ENCODE peak calls at places on chromosomes 4 and X, in four cellular contexts. V is cardiac muscle cell, L is psoas muscle, A is IMR-90. X is an unnamed sample.

GRCh38 chr4:187478292-187479205 is 517.0 kb upstream of the ZFP42 start:
- DNase-seq in L (no peak), V (peak; percentile 14), A (peak; percentile 95), X (no peak)

GRCh38 chrX:16946361-16946964 is at the start of gene REPS2:
- DNase-seq in V (peak; percentile 96), A (peak; percentile 18), L (peak; percentile 85), X (peak; percentile 8)

GRCh38 chrX:155896512-155896911 is 15.4 kb downstream of the VAMP7 start:
- DNase-seq in V (no peak), L (no peak), A (no peak), X (no peak)

GRCh38 chrX:70960728-70961127 is 29.8 kb upstream of the SLC7A3 start:
- DNase-seq in V (no peak), A (no peak), L (no peak), X (no peak)

GRCh38 chr4:125316391-125316780 is 1.6 kb downstream of the FAT4 start:
- DNase-seq in A (no peak), L (peak; percentile 35), V (peak; percentile 34), X (no peak)

GRCh38 chrX:39984191-39984956 is 113.4 kb downstream of the BCOR start:
- DNase-seq in V (no peak), L (no peak), A (peak; percentile 48), X (no peak)

GRCh38 chr4:65510976-65511375 is 159.3 kb downstream of the EPHA5 start:
- DNase-seq in L (no peak), V (no peak), A (no peak), X (no peak)

GRCh38 chr4:159283697-159284492 is 181.0 kb downstream of the RAPGEF2 start:
- DNase-seq in A (peak; percentile 87), V (no peak), L (no peak), X (no peak)

GRCh38 chrX:67619253-67619652 is 75.4 kb downstream of the AR start:
- DNase-seq in A (peak; percentile 33), L (no peak), V (no peak), X (no peak)

GRCh38 chrX:149540133-149540620 is 635 bp upstream of the EOLA1 start:
- DNase-seq in A (peak; percentile 84), V (peak; percentile 92), L (peak; percentile 93), X (peak; percentile 60)
- H3K4me3 ChIP-seq in A (peak overlapping the region; percentile 79), V (peak overlapping the region; percentile 66), L (peak overlapping the region; percentile 75), X (peak overlapping the region; percentile 75)

GRCh38 chr4:161419822-161420221 is 744.0 kb downstream of the FSTL5 start:
- DNase-seq in A (no peak), V (no peak), L (no peak), X (no peak)
- TF ChIP-seq CTCF in A (no peak), V (no peak), L (no peak), X (no peak)

GRCh38 chr4:11402192-11402591 is 26.5 kb downstream of the HS3ST1 start:
- DNase-seq in L (no peak), A (no peak), V (no peak), X (peak; percentile 53)
- H3K4me3 ChIP-seq in L (no peak overlapping the region), A (no peak overlapping the region), V (no peak overlapping the region), X (no peak overlapping the region)

DNA sequence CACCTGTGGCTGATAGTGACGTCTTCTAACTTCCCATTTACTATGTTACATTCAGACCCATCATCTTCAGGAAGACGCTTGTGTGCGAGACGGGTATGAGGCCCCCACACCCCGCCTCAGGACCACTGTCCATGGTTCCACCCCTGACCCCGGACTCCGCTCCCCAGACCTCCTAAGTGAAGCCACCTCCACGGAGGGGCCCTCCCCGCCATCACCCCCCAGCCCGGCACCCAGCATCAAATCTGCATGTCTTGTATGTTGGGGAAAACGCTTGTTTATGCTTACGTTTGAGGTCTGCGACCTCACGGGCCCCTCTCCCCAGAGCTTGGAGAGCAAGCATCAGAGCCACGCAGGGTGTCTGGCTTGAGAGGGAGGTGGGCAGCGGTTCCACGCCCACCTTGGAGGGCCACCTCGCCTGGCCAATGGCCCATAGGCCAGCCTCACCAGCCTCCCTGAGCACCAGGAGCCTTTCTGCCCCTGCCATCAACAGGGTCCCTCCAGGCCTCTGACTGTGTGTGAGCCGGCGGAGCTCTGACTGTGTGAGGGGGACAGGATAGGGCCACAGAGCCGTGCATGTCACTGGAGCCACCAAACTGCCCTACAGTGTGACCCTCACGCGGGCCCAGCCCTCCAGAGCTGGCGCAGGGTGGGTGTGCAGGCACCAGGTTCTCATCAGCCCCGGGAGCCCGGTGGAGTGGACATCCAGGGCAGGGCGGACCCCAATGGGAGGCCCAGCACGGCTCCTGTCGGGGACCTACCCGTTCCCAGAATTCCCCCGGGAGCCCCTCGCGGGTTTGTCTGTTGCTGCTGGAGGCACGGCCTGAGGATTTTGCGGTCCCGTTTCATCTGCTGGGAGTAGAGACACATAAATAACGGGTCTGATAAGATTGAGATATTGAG is 88.4 kb upstream of the NKX1-1 start:
- DNase-seq in A (no peak), L (no peak), V (no peak), X (no peak)
- TF ChIP-seq CTCF in A (no peak), L (no peak), V (no peak), X (no peak)

DNA sequence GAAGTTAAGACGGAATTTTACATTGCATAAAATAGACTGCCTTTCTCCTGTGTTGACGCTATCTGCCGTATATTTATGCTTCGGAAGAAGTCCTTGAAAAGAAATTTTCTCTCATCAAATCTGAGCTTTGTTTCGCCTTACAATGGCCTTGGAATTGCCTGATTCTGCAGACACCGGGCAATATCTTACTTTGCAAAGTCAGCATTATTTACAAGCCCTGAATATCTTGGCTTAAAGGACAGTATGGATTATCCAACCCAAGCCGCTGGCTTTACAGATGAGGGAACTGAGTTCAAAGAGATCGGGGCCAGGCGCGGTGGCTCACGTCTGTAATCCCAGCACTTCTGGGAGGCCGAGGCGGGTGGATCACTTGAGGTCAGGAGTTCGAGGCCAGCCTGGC is 1.1 kb upstream of the MANBA start:
- DNase-seq in A (no peak), V (no peak), L (no peak), X (no peak)
- H3K4me3 ChIP-seq in A (no peak overlapping the region), V (no peak overlapping the region), L (peak overlapping the region; percentile 87), X (no peak overlapping the region)